ENCODE peak calls at places on chromosomes 3 and 15, in four cellular contexts. One of them, this sample, is unnamed. For H3K4me1, the result is how much of the 10 kb centered on the place peaks cover.

GRCh38 chr15:40063563-40064011 is 24.6 kb upstream of the SRP14 start:
- DNase-seq in PC-3: peak
- DNase-seq in IMR-90: peak
- DNase-seq in fibroblast of lung: peak
- DNase-seq in this sample: peak

GRCh38 chr3:53375019-53375418 is 27.7 kb upstream of the DCP1A start:
- DNase-seq in PC-3: peak
- DNase-seq in IMR-90: peak
- DNase-seq in fibroblast of lung: peak
- DNase-seq in this sample: peak

GRCh38 chr15:78618490-78618934 is 2.3 kb downstream of the CHRNA3 start:
- DNase-seq in PC-3: peak
- DNase-seq in IMR-90: peak
- DNase-seq in fibroblast of lung: peak
- DNase-seq in this sample: peak

GRCh38 chr3:53502737-53503136 is 8.3 kb downstream of the CACNA1D start:
- DNase-seq in PC-3: no peak
- DNase-seq in IMR-90: no peak
- DNase-seq in fibroblast of lung: no peak
- DNase-seq in this sample: no peak

GRCh38 chr3:36149447-36149865 is 230.8 kb upstream of the STAC start:
- DNase-seq in PC-3: peak
- DNase-seq in IMR-90: no peak
- DNase-seq in fibroblast of lung: no peak
- DNase-seq in this sample: peak

GRCh38 chr3:36944641-36945270 is at the start of gene TRANK1:
- DNase-seq in PC-3: no peak
- DNase-seq in IMR-90: peak
- DNase-seq in fibroblast of lung: peak
- DNase-seq in this sample: no peak

GRCh38 chr3:74561881-74562280 is 52.6 kb downstream of the CNTN3 start:
- DNase-seq in PC-3: no peak
- DNase-seq in IMR-90: peak
- DNase-seq in fibroblast of lung: no peak
- DNase-seq in this sample: no peak

GRCh38 chr15:39171944-39172368 is 408.9 kb upstream of the THBS1 start:
- DNase-seq in PC-3: peak
- DNase-seq in IMR-90: peak
- DNase-seq in fibroblast of lung: peak
- DNase-seq in this sample: peak

GRCh38 chr15:27906802-27907201 is 192.3 kb downstream of the OCA2 start:
- DNase-seq in PC-3: no peak
- DNase-seq in IMR-90: no peak
- DNase-seq in fibroblast of lung: no peak
- DNase-seq in this sample: no peak

GRCh38 chr3:174397848-174398247 is 461.3 kb upstream of the NAALADL2 start:
- DNase-seq in PC-3: peak
- DNase-seq in IMR-90: peak
- DNase-seq in fibroblast of lung: peak
- DNase-seq in this sample: peak

GRCh38 chr3:117102441-117102840 is 392.9 kb downstream of the TUSC7 start:
- DNase-seq in PC-3: no peak
- DNase-seq in IMR-90: peak
- DNase-seq in fibroblast of lung: no peak
- DNase-seq in this sample: no peak

GRCh38 chr15:35722506-35722905 is 176.5 kb upstream of the DPH6 start:
- DNase-seq in PC-3: no peak
- DNase-seq in IMR-90: no peak
- DNase-seq in fibroblast of lung: no peak
- DNase-seq in this sample: no peak

GRCh38 chr15:74780983-74781672 is 752 bp upstream of the CSK start:
- DNase-seq in PC-3: no peak
- DNase-seq in IMR-90: peak
- DNase-seq in fibroblast of lung: peak
- DNase-seq in this sample: peak

GRCh38 chr3:195255571-195256501 is 15.1 kb downstream of the XXYLT1 start:
- DNase-seq in PC-3: no peak
- DNase-seq in IMR-90: no peak
- DNase-seq in fibroblast of lung: no peak
- DNase-seq in this sample: no peak

GRCh38 chr3:121748638-121749275 is 784 bp downstream of the GOLGB1 start:
- DNase-seq in PC-3: peak
- DNase-seq in IMR-90: peak
- DNase-seq in fibroblast of lung: peak
- DNase-seq in this sample: peak

GRCh38 chr3:185317674-185318073 is 45.3 kb upstream of the MAP3K13 start:
- DNase-seq in PC-3: peak
- DNase-seq in IMR-90: no peak
- DNase-seq in fibroblast of lung: no peak
- DNase-seq in this sample: peak

GRCh38 chr3:22887664-22888291 is 315.3 kb upstream of the UBE2E2 start:
- DNase-seq in PC-3: peak
- DNase-seq in IMR-90: peak
- DNase-seq in fibroblast of lung: peak
- DNase-seq in this sample: peak

GRCh38 chr15:88454867-88455810 is 12.0 kb downstream of the MRPL46 start:
- DNase-seq in PC-3: peak
- DNase-seq in IMR-90: peak
- DNase-seq in fibroblast of lung: peak
- DNase-seq in this sample: peak

GRCh38 chr15:58737298-58737697 is 12.2 kb downstream of the ADAM10 start:
- DNase-seq in PC-3: no peak
- DNase-seq in IMR-90: no peak
- DNase-seq in fibroblast of lung: no peak
- DNase-seq in this sample: no peak

GRCh38 chr3:181075098-181075497 is 85.6 kb upstream of the DNAJC19 start:
- DNase-seq in PC-3: no peak
- DNase-seq in IMR-90: no peak
- DNase-seq in fibroblast of lung: no peak
- DNase-seq in this sample: no peak

GRCh38 chr15:75693501-75694240 is 19.0 kb downstream of the CSPG4 start:
- DNase-seq in PC-3: no peak
- DNase-seq in IMR-90: peak
- DNase-seq in fibroblast of lung: peak
- DNase-seq in this sample: peak

GRCh38 chr15:94526071-94526689 is 294.8 kb downstream of the MCTP2 start:
- DNase-seq in PC-3: peak
- DNase-seq in IMR-90: no peak
- DNase-seq in fibroblast of lung: no peak
- DNase-seq in this sample: peak

GRCh38 chr3:156171517-156172267 is 51.3 kb downstream of the KCNAB1 start:
- DNase-seq in PC-3: no peak
- DNase-seq in IMR-90: no peak
- DNase-seq in fibroblast of lung: no peak
- DNase-seq in this sample: no peak

DNA sequence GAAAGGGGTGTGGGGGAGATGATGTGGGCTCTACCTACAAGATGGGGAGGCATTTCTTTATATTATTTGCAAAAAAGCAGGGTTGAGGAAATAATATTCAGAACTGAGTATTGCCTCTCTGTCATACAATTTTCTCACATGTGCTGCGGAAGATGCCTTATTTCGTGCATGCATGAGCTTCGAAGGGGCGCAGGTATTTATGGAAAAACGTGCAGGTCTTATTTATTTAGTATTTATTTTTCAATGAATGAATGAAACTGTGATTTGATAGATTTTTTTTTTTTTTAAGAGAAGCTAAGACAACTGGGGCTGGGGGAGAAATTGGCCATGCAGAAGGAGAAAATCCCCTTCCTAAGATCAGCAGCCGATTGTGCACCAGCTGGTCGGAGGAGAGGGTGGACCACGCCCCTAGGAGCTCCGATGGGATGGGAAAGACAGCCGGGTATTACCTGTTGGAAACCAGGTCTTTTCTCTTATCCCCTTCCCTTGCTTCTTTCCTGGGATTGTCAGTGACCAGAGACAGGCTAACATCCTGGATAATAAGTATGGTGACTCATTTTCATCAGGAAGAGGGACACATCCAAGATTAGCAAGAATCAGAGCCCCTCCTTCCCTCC is 827 bp downstream of the GAP43 start:
- DNase-seq in PC-3: no peak
- DNase-seq in IMR-90: no peak
- DNase-seq in fibroblast of lung: no peak
- DNase-seq in this sample: no peak
- H3K4me2 ChIP-seq in PC-3: no peak
- H3K4me2 ChIP-seq in IMR-90: no peak
- H3K4me2 ChIP-seq in fibroblast of lung: peak
- H3K4me2 ChIP-seq in this sample: peak

DNA sequence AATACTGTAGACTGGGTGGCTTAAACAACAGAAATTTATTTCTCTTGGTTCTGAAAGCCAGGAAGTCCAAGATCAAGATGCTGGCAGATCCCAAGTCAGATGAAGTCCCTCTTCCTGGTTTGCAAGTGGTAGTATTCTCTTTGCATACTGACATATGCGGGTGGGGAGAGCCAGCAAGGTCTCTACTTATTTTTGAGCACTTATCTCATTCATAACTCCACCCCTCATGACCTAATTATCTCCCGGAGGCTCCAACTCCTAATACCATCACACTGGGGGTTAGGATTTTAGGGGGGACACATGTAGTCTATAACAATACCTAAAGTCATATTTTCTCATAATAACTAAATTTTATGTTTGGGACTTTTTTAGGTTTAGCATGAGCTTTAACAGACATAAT is 65.3 kb downstream of the BLM start:
- DNase-seq in PC-3: no peak
- DNase-seq in IMR-90: no peak
- DNase-seq in fibroblast of lung: no peak
- DNase-seq in this sample: no peak
- H3K4me1 ChIP-seq in PC-3: under half
- H3K4me1 ChIP-seq in IMR-90: under half
- H3K4me1 ChIP-seq in fibroblast of lung: under half
- H3K4me1 ChIP-seq in this sample: under half

DNA sequence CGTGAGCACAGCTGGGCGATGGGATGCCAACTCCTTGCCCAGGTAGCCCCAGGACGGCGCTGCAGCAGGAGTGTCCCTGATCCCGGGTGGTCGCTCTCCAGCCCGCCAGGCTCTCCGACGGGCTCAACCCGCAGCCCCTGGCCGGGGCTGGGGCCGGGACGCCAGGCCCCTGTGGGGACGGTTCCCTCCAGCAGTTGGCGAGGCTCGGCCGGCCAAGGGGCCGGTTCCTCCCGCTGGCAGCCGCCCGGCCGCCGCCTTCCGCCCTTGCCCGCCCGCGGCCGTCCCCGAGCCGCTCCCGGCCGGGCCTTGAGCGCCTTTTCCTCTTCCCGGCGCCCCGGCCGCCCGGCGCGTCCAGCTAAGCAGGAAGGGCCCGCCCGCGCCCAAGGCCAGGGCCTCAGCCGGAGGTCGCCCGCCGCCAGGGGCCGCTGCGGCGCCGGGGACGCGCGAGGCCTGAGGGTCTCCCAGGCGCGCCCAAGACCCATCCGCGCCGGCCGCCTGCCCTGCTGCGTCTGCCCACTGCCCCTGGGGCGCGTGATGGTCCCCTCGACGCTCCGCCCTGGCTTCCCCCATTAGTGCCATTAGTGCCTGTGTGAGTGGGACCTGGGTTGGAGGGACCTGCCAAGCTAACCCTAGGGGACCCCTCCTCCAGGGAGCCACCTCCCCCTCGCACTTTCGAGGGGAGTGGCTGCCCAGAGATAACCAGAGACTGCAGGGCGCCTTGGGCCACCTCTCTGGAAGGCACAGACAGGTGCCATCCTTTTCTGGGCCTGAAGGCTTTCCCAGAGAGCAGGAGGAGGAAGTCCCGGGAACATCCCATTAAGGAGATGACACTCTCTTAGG is 106.4 kb downstream of the FBLN2 start:
- DNase-seq in PC-3: peak
- DNase-seq in IMR-90: peak
- DNase-seq in fibroblast of lung: peak
- DNase-seq in this sample: no peak
- TF ChIP-seq CTCF in PC-3: peak
- TF ChIP-seq CTCF in IMR-90: peak
- TF ChIP-seq CTCF in fibroblast of lung: peak
- TF ChIP-seq CTCF in this sample: peak

GRCh38 chr3:134827213-134827612 is 32.2 kb downstream of the EPHB1 start:
- DNase-seq in PC-3: no peak
- DNase-seq in IMR-90: no peak
- DNase-seq in fibroblast of lung: no peak
- DNase-seq in this sample: no peak

GRCh38 chr3:134817297-134817696 is 22.2 kb downstream of the EPHB1 start:
- DNase-seq in PC-3: no peak
- DNase-seq in IMR-90: no peak
- DNase-seq in fibroblast of lung: no peak
- DNase-seq in this sample: no peak

GRCh38 chr3:134820994-134821393 is 25.9 kb downstream of the EPHB1 start:
- DNase-seq in PC-3: no peak
- DNase-seq in IMR-90: no peak
- DNase-seq in fibroblast of lung: no peak
- DNase-seq in this sample: no peak

GRCh38 chr3:134824676-134825290 is 29.7 kb downstream of the EPHB1 start:
- DNase-seq in PC-3: no peak
- DNase-seq in IMR-90: no peak
- DNase-seq in fibroblast of lung: no peak
- DNase-seq in this sample: no peak

GRCh38 chr3:134822065-134822464 is 27.0 kb downstream of the EPHB1 start:
- DNase-seq in PC-3: no peak
- DNase-seq in IMR-90: no peak
- DNase-seq in fibroblast of lung: no peak
- DNase-seq in this sample: no peak
- H3K4me2 ChIP-seq in PC-3: no peak
- H3K4me2 ChIP-seq in IMR-90: no peak
- H3K4me2 ChIP-seq in fibroblast of lung: no peak
- H3K4me2 ChIP-seq in this sample: no peak